ENCODE peak calls at places on chromosomes 12 and 14, in eight cellular contexts. P is psoas muscle; K is BE2C; R is IMR-90; W is effector memory CD4-positive, alpha-beta T cell; D is choroid plexus epithelial cell; Q is RWPE2; X is colonic mucosa. M is an unnamed sample.
A peak's percentile ranks its signal among the peaks of the same experiment; 100 is the strongest.

GRCh38 chr12:67025543-67026114 is 243.5 kb upstream of the CAND1 start:
- DNase-seq in P (no peak), K (peak; percentile 36), R (no peak), W (no peak), D (peak; percentile 30), Q (no peak), X (peak; percentile 40), M (no peak)

GRCh38 chr12:14418526-14418925 is 53.0 kb downstream of the ATF7IP start:
- DNase-seq in P (no peak), K (no peak), R (peak; percentile 38), W (no peak), D (peak; percentile 63), Q (no peak), X (no peak), M (no peak)

GRCh38 chr12:12714276-12715001 is 2.7 kb upstream of the CDKN1B start:
- DNase-seq in P (no peak), K (peak; percentile 20), R (peak; percentile 45), W (peak; percentile 41), D (peak; percentile 61), Q (no peak), X (peak; percentile 75), M (no peak)

GRCh38 chr12:11689591-11690158 is 40.2 kb downstream of the ETV6 start:
- DNase-seq in P (no peak), K (peak; percentile 67), R (no peak), W (no peak), D (no peak), Q (no peak), X (no peak), M (no peak)

GRCh38 chr12:11719678-11720099 is 70.2 kb downstream of the ETV6 start:
- DNase-seq in P (peak; percentile 50), K (peak; percentile 78), R (peak; percentile 98), W (no peak), D (peak; percentile 92), Q (peak; percentile 65), X (no peak), M (peak; percentile 50)

GRCh38 chr12:3905664-3906063 is 32.5 kb upstream of the PARP11 start:
- DNase-seq in P (no peak), K (no peak), R (no peak), W (no peak), D (no peak), Q (no peak), X (no peak), M (no peak)

GRCh38 chr12:124053855-124054254 is 80.8 kb downstream of the ZNF664 start:
- DNase-seq in P (peak; percentile 24), K (peak; percentile 67), R (peak; percentile 48), W (no peak), D (peak; percentile 90), Q (no peak), X (no peak), M (peak; percentile 49)

GRCh38 chr12:80937391-80938238 is at the start of gene LIN7A:
- DNase-seq in P (peak; percentile 29), K (peak; percentile 71), R (peak; percentile 31), W (no peak), D (peak; percentile 15), Q (no peak), X (peak; percentile 17), M (peak; percentile 35)

GRCh38 chr14:89486961-89487360 is 69.9 kb upstream of the FOXN3 start:
- DNase-seq in P (no peak), K (no peak), R (no peak), W (no peak), D (no peak), Q (no peak), X (no peak), M (no peak)

GRCh38 chr12:60644076-60644475 is 1048.2 kb downstream of the SLC16A7 start:
- DNase-seq in P (no peak), K (no peak), R (no peak), W (no peak), D (no peak), Q (no peak), X (no peak), M (no peak)

GRCh38 chr14:87489196-87489819 is 503.7 kb downstream of the GALC start:
- DNase-seq in P (no peak), K (no peak), R (peak; percentile 8), W (no peak), D (no peak), Q (no peak), X (no peak), M (no peak)

GRCh38 chr12:130717752-130718151 is 1.7 kb upstream of the RIMBP2 start:
- DNase-seq in P (no peak), K (no peak), R (no peak), W (no peak), D (no peak), Q (no peak), X (no peak), M (no peak)

GRCh38 chr14:89856871-89857345 is 97.6 kb downstream of the EFCAB11 start:
- DNase-seq in P (no peak), K (no peak), R (peak; percentile 51), W (no peak), D (peak; percentile 44), Q (no peak), X (no peak), M (no peak)

GRCh38 chr14:50887476-50887875 is 15.6 kb downstream of the ABHD12B start:
- DNase-seq in P (no peak), K (no peak), R (no peak), W (no peak), D (no peak), Q (no peak), X (no peak), M (no peak)

GRCh38 chr14:97978336-97978735 is 1181.2 kb downstream of the VRK1 start:
- DNase-seq in P (peak; percentile 75), K (peak; percentile 79), R (no peak), W (peak; percentile 63), D (peak; percentile 0), Q (peak; percentile 90), X (peak; percentile 81), M (peak; percentile 80)

GRCh38 chr12:229441-230191 is 15.7 kb upstream of the SLC6A12 start:
- DNase-seq in P (no peak), K (no peak), R (no peak), W (no peak), D (no peak), Q (no peak), X (no peak), M (no peak)

GRCh38 chr12:20367731-20368652 is at the start of gene PDE3A:
- DNase-seq in P (peak; percentile 55), K (peak; percentile 68), R (peak; percentile 73), W (no peak), D (peak; percentile 86), Q (no peak), X (peak; percentile 83), M (peak; percentile 34)

GRCh38 chr12:93851245-93851665 is 174.1 kb downstream of the CRADD start:
- DNase-seq in P (no peak), K (no peak), R (no peak), W (no peak), D (no peak), Q (no peak), X (peak; percentile 25), M (no peak)

GRCh38 chr12:102769323-102769916 is 147.6 kb downstream of the PAH start:
- DNase-seq in P (peak; percentile 39), K (peak; percentile 49), R (peak; percentile 58), W (no peak), D (peak; percentile 82), Q (no peak), X (peak; percentile 30), M (peak; percentile 37)

GRCh38 chr14:64594438-64594837 is 44.7 kb downstream of the PPP1R36 start:
- DNase-seq in P (no peak), K (no peak), R (no peak), W (no peak), D (no peak), Q (no peak), X (no peak), M (no peak)

GRCh38 chr12:75635606-75636444 is 124.4 kb upstream of the KRR1 start:
- DNase-seq in P (no peak), K (no peak), R (peak; percentile 97), W (no peak), D (peak; percentile 99), Q (no peak), X (no peak), M (no peak)

DNA sequence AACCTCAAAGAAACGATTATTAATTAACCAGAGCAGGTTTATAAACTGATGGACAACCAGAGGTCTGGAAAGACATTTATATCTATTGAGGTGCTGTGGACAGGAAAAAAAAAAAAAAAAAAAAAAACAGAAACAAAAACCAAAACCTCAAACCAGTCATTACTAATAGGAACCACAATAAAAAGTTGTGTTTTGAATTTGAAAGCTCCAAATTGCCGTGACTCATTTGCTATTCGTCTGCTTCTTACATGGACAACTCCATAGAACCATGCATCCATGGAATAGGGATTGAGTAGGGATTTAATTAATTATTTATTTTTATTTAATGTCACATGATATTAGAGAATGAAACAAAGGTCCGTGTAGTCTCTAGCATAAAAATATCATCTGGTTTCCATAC is 134.1 kb upstream of the SSTR1 start:
- DNase-seq in P (no peak), K (no peak), R (no peak), W (no peak), D (no peak), Q (no peak), X (no peak), M (no peak)
- H3K4me3 ChIP-seq in P (no peak overlapping the region), K (no peak overlapping the region), R (no peak overlapping the region), W (no peak overlapping the region), D (no peak overlapping the region), Q (no peak overlapping the region), X (no peak overlapping the region), M (no peak overlapping the region)

GRCh38 chr12:25186788-25187397 is 8.1 kb downstream of the DNAI7 start:
- DNase-seq in P (no peak), K (no peak), R (peak; percentile 8), W (no peak), D (peak; percentile 76), Q (no peak), X (no peak), M (no peak)
- H3K4me3 ChIP-seq in P (no peak overlapping the region), K (no peak overlapping the region), R (no peak overlapping the region), W (peak overlapping the region; percentile 42), D (no peak overlapping the region), Q (no peak overlapping the region), X (no peak overlapping the region), M (no peak overlapping the region)

DNA sequence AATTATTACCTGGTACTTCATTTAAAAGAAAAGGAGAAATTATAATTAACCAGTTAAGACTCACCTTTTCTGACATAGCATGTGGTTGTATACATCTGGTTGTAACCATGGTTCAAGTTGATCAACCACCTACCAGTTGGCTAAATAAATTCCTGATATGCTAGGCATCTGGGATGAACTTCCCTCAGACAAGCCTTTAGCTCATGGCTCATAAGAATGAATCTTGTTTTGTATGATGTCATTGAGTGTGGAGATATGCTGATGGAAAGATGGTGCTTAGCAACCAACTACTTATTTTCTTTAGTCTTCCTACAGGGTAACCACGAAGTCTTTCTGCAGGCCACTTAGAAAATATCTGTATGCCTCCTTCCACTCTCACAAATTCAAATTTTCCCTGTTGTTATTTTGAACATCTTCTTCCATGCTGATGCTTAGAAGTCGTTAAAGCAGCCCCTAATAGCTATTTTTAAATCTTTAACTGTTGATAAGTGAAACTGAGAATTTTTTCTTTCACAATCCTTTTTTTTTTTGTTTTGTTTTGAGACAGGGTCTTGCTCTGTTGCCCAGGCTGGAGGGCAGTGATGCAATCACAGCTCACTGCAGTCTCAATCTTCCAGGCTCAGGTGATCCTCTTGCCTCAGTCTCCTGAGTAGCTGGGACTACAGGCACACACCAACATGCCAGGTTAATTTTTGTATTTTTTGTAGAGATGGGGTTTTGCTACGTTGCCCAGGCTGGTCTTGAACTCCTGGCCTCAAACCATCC is 51.9 kb upstream of the PTHLH start:
- DNase-seq in P (no peak), K (no peak), R (peak; percentile 92), W (no peak), D (peak; percentile 80), Q (no peak), X (no peak), M (no peak)
- H3K4me3 ChIP-seq in P (no peak overlapping the region), K (no peak overlapping the region), R (no peak overlapping the region), W (no peak overlapping the region), D (no peak overlapping the region), Q (no peak overlapping the region), X (no peak overlapping the region), M (no peak overlapping the region)

GRCh38 chr12:127145543-127145928 is 1121.4 kb upstream of the TMEM132C start:
- DNase-seq in P (no peak), K (no peak), R (no peak), W (no peak), D (no peak), Q (no peak), X (no peak), M (no peak)
- H3K4me3 ChIP-seq in P (peak overlapping the region; percentile 64), K (peak overlapping the region; percentile 62), R (peak overlapping the region; percentile 63), W (peak overlapping the region; percentile 40), D (peak overlapping the region; percentile 67), Q (peak overlapping the region; percentile 41), X (peak overlapping the region; percentile 61), M (peak overlapping the region; percentile 58)

M was measured in lung.